ENCODE peak calls at places on chromosome 1, in eight cellular contexts. I, O, X, Q, S, T, W and J are unnamed samples.

GRCh38 chr1:208025036-208025435 is 114.1 kb upstream of the CD34 start:
- DNase-seq in I (no peak), O (no peak), X (no peak), Q (no peak), S (no peak), T (no peak), W (no peak), J (no peak)

GRCh38 chr1:178579562-178579961 is 66.7 kb downstream of the TEX35 start:
- DNase-seq in I (no peak), O (no peak), X (no peak), Q (no peak), S (no peak), T (no peak), W (no peak), J (no peak)

GRCh38 chr1:26690157-26690556 is 5.7 kb upstream of the ARID1A start:
- DNase-seq in I (no peak), O (no peak), X (no peak), Q (no peak), S (no peak), T (no peak), W (no peak), J (no peak)

GRCh38 chr1:232620356-232620841 is 9.5 kb downstream of the SIPA1L2 start:
- DNase-seq in I (peak; percentile 96), O (peak; percentile 92), X (peak; percentile 78), Q (no peak), S (no peak), T (peak; percentile 69), W (peak; percentile 46), J (no peak)

GRCh38 chr1:21257431-21258135 is 32.7 kb downstream of the ECE1 start:
- DNase-seq in I (no peak), O (no peak), X (no peak), Q (no peak), S (no peak), T (peak; percentile 75), W (no peak), J (no peak)

GRCh38 chr1:8424539-8425116 is 106.7 kb downstream of the SLC45A1 start:
- DNase-seq in I (peak; percentile 41), O (peak; percentile 52), X (peak; percentile 53), Q (peak; percentile 15), S (no peak), T (peak; percentile 60), W (peak; percentile 43), J (peak; percentile 51)

GRCh38 chr1:38997034-38997900 is 6.2 kb downstream of the AKIRIN1 start:
- DNase-seq in I (no peak), O (no peak), X (no peak), Q (no peak), S (no peak), T (no peak), W (no peak), J (no peak)

GRCh38 chr1:25944986-25945385 is 38.8 kb upstream of the STMN1 start:
- DNase-seq in I (peak; percentile 83), O (peak; percentile 34), X (no peak), Q (no peak), S (no peak), T (no peak), W (no peak), J (no peak)

GRCh38 chr1:156498447-156499193 is 2.0 kb downstream of the MEF2D start:
- DNase-seq in I (peak; percentile 61), O (peak; percentile 50), X (peak; percentile 87), Q (no peak), S (no peak), T (no peak), W (peak; percentile 76), J (peak; percentile 67)

GRCh38 chr1:173356211-173356762 is 120.8 kb upstream of the PRDX6 start:
- DNase-seq in I (no peak), O (peak; percentile 47), X (no peak), Q (no peak), S (no peak), T (no peak), W (no peak), J (no peak)

GRCh38 chr1:19643602-19644419 is at the start of gene NBL1:
- DNase-seq in I (peak; percentile 67), O (peak; percentile 80), X (peak; percentile 87), Q (no peak), S (peak; percentile 41), T (no peak), W (peak; percentile 84), J (peak; percentile 74)

GRCh38 chr1:19640363-19641316 is 3.5 kb upstream of the NBL1 start:
- DNase-seq in I (no peak), O (peak; percentile 95), X (no peak), Q (no peak), S (peak; percentile 60), T (no peak), W (no peak), J (peak; percentile 63)

GRCh38 chr1:19644422-19644760 is 280 bp downstream of the NBL1 start:
- DNase-seq in I (no peak), O (no peak), X (no peak), Q (no peak), S (no peak), T (no peak), W (no peak), J (no peak)

GRCh38 chr1:19644761-19645543 is 841 bp downstream of the NBL1 start:
- DNase-seq in I (no peak), O (peak; percentile 50), X (peak; percentile 46), Q (no peak), S (no peak), T (no peak), W (peak; percentile 48), J (no peak)

DNA sequence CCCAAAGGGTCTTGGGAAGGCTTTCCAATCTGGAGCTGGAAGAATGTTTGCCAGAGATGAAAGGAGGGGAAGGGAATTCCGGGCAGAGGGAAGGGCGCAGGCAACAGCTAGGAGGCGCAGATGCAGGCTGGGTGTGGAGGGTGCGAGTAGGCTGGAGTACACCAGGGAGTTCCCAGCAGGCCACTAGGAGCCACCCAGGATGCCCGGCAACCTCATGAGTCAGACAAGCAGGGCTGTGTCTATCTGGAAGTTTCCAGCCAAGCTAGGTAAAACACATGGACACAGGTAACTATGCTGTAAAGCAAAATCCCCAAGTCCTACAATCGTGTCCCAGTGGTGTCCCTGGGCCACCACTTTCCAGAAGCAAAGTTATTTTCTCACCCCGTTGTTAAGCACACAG is 998 bp upstream of the NBL1 start:
- DNase-seq in I (no peak), O (peak; percentile 58), X (no peak), Q (no peak), S (peak; percentile 88), T (no peak), W (no peak), J (no peak)
- TF ChIP-seq CTCF in I (no peak), O (peak; percentile 30), X (no peak), Q (no peak), S (peak; percentile 23), T (no peak), W (no peak), J (no peak)

GRCh38 chr1:91830242-91831131 is 55.5 kb downstream of the TGFBR3 start:
- DNase-seq in I (peak; percentile 90), O (peak; percentile 93), X (peak; percentile 81), Q (peak; percentile 31), S (peak; percentile 21), T (peak; percentile 55), W (peak; percentile 80), J (peak; percentile 80)
- TF ChIP-seq CTCF in I (peak; percentile 56), O (peak; percentile 74), X (peak; percentile 53), Q (no peak), S (peak; percentile 37), T (no peak), W (peak; percentile 53), J (peak; percentile 7)

DNA sequence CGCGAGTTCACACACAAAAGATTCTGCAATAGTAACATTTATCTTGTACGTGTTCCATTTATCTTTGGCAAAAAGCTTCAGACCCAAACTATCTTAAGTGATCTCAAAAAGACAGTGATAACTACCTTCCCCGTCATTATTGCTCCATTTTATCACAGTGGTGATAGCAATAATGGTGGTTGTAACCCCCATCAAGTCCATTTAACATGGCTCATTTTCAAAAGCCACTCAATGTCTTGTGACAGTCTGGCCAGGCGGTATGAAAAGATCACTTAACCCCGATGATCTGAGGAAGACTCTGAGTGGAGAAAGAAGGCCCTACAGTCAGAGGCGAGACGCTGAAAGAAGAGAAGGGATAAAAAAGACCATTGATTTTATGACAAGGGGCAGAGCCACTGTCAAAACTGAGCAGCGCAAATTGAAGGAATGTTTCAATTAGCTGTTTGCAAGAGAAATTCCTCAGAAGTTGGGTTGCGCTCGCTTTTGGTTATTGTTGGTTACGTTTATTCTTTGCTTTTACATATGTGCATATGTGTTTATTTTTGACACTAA is 417.2 kb upstream of the PBX1 start:
- DNase-seq in I (no peak), O (no peak), X (no peak), Q (no peak), S (no peak), T (no peak), W (no peak), J (no peak)
- TF ChIP-seq CTCF in I (no peak), O (no peak), X (no peak), Q (no peak), S (no peak), T (no peak), W (no peak), J (no peak)

GRCh38 chr1:93443456-93443855 is 4.5 kb upstream of the FNBP1L start:
- DNase-seq in I (no peak), O (no peak), X (no peak), Q (no peak), S (no peak), T (no peak), W (no peak), J (no peak)

GRCh38 chr1:93438716-93439115 is 9.2 kb upstream of the FNBP1L start:
- DNase-seq in I (no peak), O (no peak), X (no peak), Q (no peak), S (no peak), T (no peak), W (no peak), J (no peak)

GRCh38 chr1:93440272-93440671 is 7.6 kb upstream of the FNBP1L start:
- DNase-seq in I (no peak), O (no peak), X (no peak), Q (no peak), S (no peak), T (no peak), W (no peak), J (no peak)

GRCh38 chr1:93441589-93441988 is 6.3 kb upstream of the FNBP1L start:
- DNase-seq in I (no peak), O (no peak), X (no peak), Q (no peak), S (no peak), T (no peak), W (no peak), J (no peak)

GRCh38 chr1:93442276-93442675 is 5.6 kb upstream of the FNBP1L start:
- DNase-seq in I (no peak), O (no peak), X (no peak), Q (no peak), S (no peak), T (no peak), W (no peak), J (peak; percentile 20)
- TF ChIP-seq CTCF in I (no peak), O (no peak), X (no peak), Q (no peak), S (no peak), T (no peak), W (no peak), J (no peak)

GRCh38 chr1:164296172-164296571 is 262.8 kb upstream of the PBX1 start:
- DNase-seq in I (no peak), O (no peak), X (no peak), Q (no peak), S (no peak), T (no peak), W (peak; percentile 18), J (no peak)
- TF ChIP-seq CTCF in I (no peak), O (no peak), X (no peak), Q (no peak), S (no peak), T (no peak), W (no peak), J (no peak)